ENCODE peak calls at places on chromosome 6, in ten cellular contexts. Z is adrenal gland, D is stomach, R is A549, P is trophoblast cell, I is HCT116, B is Peyer's patch, C is NT2/D1, K is right atrium auricular region, G is uterus. W is an unnamed sample. For H3K9me3, the result is how much of the 10 kb centered on the place peaks cover.

GRCh38 chr6:138607478-138608433 is 108.5 kb upstream of the NHSL1 start:
- DNase-seq in Z (no peak), D (no peak), R (no peak), P (no peak), I (no peak), B (no peak), C (no peak), K (no peak), G (no peak), W (no peak)

GRCh38 chr6:166463363-166464067 is 80.8 kb upstream of the MPC1 start:
- DNase-seq in Z (no peak), D (no peak), R (no peak), P (peak), I (no peak), B (no peak), C (no peak), K (no peak), G (no peak), W (no peak)

GRCh38 chr6:1239805-1240204 is 72.1 kb upstream of the FOXQ1 start:
- DNase-seq in Z (no peak), D (no peak), R (no peak), P (no peak), I (no peak), B (no peak), C (no peak), K (no peak), G (no peak), W (no peak)

GRCh38 chr6:135876048-135876447 is 24.5 kb downstream of the PDE7B start:
- DNase-seq in Z (no peak), D (no peak), R (no peak), P (no peak), I (no peak), B (no peak), C (no peak), K (no peak), G (no peak), W (no peak)

GRCh38 chr6:111992851-111993250 is 61.1 kb upstream of the CCN6 start:
- DNase-seq in Z (no peak), D (no peak), R (no peak), P (no peak), I (no peak), B (peak), C (no peak), K (no peak), G (no peak), W (no peak)

GRCh38 chr6:56652994-56653393 is 10.3 kb upstream of the DST start:
- DNase-seq in Z (no peak), D (no peak), R (peak), P (no peak), I (peak), B (no peak), C (no peak), K (no peak), G (no peak), W (no peak)

GRCh38 chr6:14088600-14089168 is 28.9 kb upstream of the CD83 start:
- DNase-seq in Z (no peak), D (no peak), R (peak), P (no peak), I (no peak), B (no peak), C (peak), K (no peak), G (no peak), W (peak)

GRCh38 chr6:3747100-3747737 is 4.3 kb downstream of the PXDC1 start:
- DNase-seq in Z (no peak), D (no peak), R (no peak), P (no peak), I (no peak), B (peak), C (no peak), K (no peak), G (no peak), W (no peak)

GRCh38 chr6:142353690-142354089 is 51.9 kb downstream of the ADGRG6 start:
- DNase-seq in Z (no peak), D (no peak), R (no peak), P (no peak), I (no peak), B (no peak), C (no peak), K (no peak), G (no peak), W (no peak)

DNA sequence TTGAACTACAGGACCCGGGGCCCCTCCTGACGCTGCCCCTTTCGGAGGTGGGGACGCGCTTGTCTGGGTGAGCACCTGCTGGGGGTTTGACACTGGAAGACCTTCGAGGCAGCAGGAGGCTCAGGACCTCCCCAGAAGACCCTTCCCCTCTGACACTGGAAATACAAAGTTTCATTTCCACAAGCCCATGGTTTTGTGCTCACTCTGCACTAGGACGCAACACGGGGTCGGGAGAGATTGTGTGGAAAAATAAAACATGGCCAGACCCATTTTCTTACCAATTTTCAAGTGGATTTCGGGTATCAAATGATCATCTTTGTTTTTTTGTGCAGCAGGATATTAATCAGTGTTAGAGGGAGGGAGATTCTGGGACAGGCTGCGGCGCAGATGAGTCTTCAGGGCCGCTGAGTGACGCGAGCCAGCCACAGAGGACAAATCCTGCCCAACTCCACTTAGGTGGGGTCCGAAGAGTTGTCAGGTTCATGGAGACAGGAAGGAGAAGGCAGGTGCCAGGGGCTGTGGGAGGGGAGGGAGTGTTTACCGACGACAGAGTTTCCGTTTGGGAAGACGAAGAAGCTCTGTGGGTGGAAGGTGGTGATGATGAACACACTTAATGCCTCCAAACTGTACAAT is 160.0 kb upstream of the AFDN start:
- DNase-seq in Z (no peak), D (no peak), R (no peak), P (no peak), I (no peak), B (no peak), C (no peak), K (no peak), G (no peak), W (no peak)
- H3K9me3 ChIP-seq in Z (under half), D (under half), R (under half), P (under half), I (under half), B (under half), C (under half), K (under half), G (under half), W (under half)

GRCh38 chr6:53240139-53240538 is 91.5 kb upstream of the GCM1 start:
- DNase-seq in Z (no peak), D (no peak), R (no peak), P (no peak), I (no peak), B (no peak), C (no peak), K (no peak), G (no peak), W (no peak)
- H3K4me3 ChIP-seq in Z (no peak), D (no peak), R (no peak), P (no peak), I (no peak), B (no peak), C (no peak), K (no peak), G (no peak), W (no peak)

GRCh38 chr6:170006524-170007467 is 255.4 kb downstream of the ERMARD start:
- DNase-seq in Z (no peak), D (no peak), R (no peak), P (peak), I (no peak), B (peak), C (peak), K (no peak), G (no peak), W (no peak)

GRCh38 chr6:170008386-170008785 is 257.0 kb downstream of the ERMARD start:
- DNase-seq in Z (no peak), D (no peak), R (no peak), P (no peak), I (no peak), B (no peak), C (no peak), K (no peak), G (peak), W (no peak)

GRCh38 chr6:170007468-170008240 is 256.2 kb downstream of the ERMARD start:
- DNase-seq in Z (no peak), D (no peak), R (no peak), P (no peak), I (no peak), B (peak), C (no peak), K (no peak), G (peak), W (no peak)

GRCh38 chr6:170004585-170005210 is 253.3 kb downstream of the ERMARD start:
- DNase-seq in Z (no peak), D (no peak), R (no peak), P (no peak), I (no peak), B (no peak), C (no peak), K (no peak), G (no peak), W (no peak)

DNA sequence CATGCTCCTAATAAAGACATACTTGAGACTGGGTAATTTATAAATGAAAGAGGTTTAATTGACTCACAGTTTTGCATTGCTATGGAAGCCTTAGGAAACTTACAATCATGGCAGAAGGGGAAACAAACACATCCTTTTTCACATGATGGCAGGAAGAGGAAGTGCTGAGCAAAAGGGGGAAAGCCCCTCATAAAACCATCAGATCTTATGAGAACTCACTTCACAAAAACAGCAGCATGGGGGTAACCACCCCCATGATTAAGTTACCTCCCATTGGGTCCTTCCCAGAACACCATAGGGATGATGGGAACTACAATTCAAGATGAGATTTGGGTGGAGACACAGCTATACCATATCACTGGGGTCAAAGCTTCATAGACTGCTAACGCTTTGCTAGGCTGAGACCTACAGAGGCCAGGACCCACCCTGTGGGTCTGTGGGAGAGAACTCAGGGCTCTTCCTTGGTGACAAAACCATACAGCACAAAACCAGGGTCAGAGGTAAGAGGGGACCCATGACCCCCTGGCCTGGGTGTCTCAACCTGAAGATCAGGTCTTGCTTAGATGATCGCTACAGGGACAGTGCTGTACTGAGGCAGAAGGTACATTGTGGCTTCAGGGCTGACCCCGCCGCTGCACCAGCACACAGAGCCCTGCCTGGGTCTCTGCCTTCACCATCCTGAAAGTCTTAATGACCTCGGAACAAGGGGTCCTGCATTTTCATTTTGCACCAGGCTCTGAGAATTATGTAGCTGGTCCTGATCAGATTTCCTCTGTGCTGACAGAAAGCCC is 254.5 kb downstream of the ERMARD start:
- DNase-seq in Z (no peak), D (no peak), R (no peak), P (no peak), I (no peak), B (no peak), C (no peak), K (no peak), G (no peak), W (no peak)
- H3K9me3 ChIP-seq in Z (under half), D (under half), R (under half), P (under half), I (under half), B (under half), C (under half), K (under half), G (under half), W (under half)

DNA sequence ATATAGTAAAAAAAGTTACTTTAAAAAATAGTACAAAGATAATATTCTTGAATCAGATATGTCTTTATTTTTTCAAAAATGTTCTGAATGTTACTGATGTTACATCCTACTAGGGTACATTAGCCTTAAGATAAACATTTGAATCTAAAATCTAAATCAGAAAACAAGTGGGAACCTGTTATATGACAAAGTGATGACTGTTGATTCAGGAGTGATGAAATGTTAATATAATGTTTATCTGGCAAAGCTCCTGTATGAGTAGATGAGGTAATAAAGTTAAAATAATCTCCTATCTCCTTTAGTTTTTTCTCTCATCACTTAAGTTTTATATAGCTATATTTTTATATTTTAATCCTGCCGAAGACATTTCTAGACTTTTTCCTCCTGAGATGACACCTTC is 4.2 kb downstream of the DOP1A start:
- DNase-seq in Z (no peak), D (no peak), R (no peak), P (no peak), I (no peak), B (no peak), C (no peak), K (no peak), G (no peak), W (no peak)
- H3K4me3 ChIP-seq in Z (no peak), D (no peak), R (no peak), P (no peak), I (no peak), B (no peak), C (no peak), K (no peak), G (no peak), W (no peak)

GRCh38 chr6:19413323-19413722 is 423.8 kb upstream of the ID4 start:
- DNase-seq in Z (no peak), D (no peak), R (no peak), P (no peak), I (peak), B (no peak), C (no peak), K (no peak), G (no peak), W (no peak)

GRCh38 chr6:19415605-19416326 is 421.4 kb upstream of the ID4 start:
- DNase-seq in Z (no peak), D (no peak), R (peak), P (peak), I (peak), B (no peak), C (no peak), K (no peak), G (no peak), W (no peak)

GRCh38 chr6:19408331-19408730 is 428.8 kb upstream of the ID4 start:
- DNase-seq in Z (no peak), D (no peak), R (no peak), P (no peak), I (no peak), B (no peak), C (no peak), K (no peak), G (no peak), W (no peak)

DNA sequence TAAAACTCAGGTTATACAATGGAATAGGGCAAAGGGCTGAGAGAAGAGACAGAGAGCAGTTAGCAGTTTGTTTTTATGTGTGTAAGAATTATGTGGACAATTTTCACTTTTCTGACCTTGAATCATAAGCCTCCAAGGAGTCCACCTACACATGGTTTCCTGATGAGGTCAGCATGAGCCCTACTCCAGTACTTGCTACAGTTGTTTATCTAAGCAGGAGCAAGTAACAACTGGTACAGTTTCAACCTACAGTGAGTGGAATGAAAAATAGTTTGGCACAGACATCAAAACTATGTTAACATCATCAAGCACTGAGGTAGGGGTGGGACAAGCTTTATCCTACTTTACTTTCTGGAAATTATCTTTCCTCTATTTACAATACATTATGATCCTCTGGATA is 426.7 kb upstream of the ID4 start:
- DNase-seq in Z (no peak), D (no peak), R (peak), P (peak), I (no peak), B (no peak), C (no peak), K (no peak), G (no peak), W (no peak)
- H3K9me3 ChIP-seq in Z (under half), D (under half), R (under half), P (under half), I (under half), B (under half), C (under half), K (under half), G (under half), W (under half)